ENCODE peak calls at places on chromosomes 11 and 22, in four cellular contexts. One of them, this sample, is unnamed. For H3K4me1, the result is how much of the 10 kb centered on the place peaks cover.

GRCh38 chr22:46079861-46080821 is 70.2 kb upstream of the PPARA start:
- DNase-seq in tibial artery: peak
- DNase-seq in Peyer's patch: peak
- DNase-seq in psoas muscle: peak
- DNase-seq in this sample: peak

GRCh38 chr22:26287382-26288228 is 118.3 kb downstream of the SEZ6L start:
- DNase-seq in tibial artery: no peak
- DNase-seq in psoas muscle: no peak
- DNase-seq in Peyer's patch: no peak
- DNase-seq in this sample: no peak

GRCh38 chr11:116990061-116990473 is 108.2 kb downstream of the SIK3 start:
- DNase-seq in psoas muscle: no peak
- DNase-seq in tibial artery: no peak
- DNase-seq in Peyer's patch: no peak
- DNase-seq in this sample: peak

GRCh38 chr11:118364956-118365615 is 5.7 kb downstream of the UBE4A start:
- DNase-seq in tibial artery: no peak
- DNase-seq in Peyer's patch: no peak
- DNase-seq in psoas muscle: no peak
- DNase-seq in this sample: no peak

GRCh38 chr22:25420925-25421904 is 143.3 kb upstream of the GRK3 start:
- DNase-seq in Peyer's patch: no peak
- DNase-seq in tibial artery: no peak
- DNase-seq in psoas muscle: no peak
- DNase-seq in this sample: no peak

GRCh38 chr11:31601635-31602282 is 92.2 kb downstream of the ELP4 start:
- DNase-seq in psoas muscle: no peak
- DNase-seq in tibial artery: no peak
- DNase-seq in Peyer's patch: no peak
- DNase-seq in this sample: no peak

GRCh38 chr11:131943296-131943695 is 572.9 kb downstream of the NTM start:
- DNase-seq in Peyer's patch: no peak
- DNase-seq in tibial artery: no peak
- DNase-seq in psoas muscle: no peak
- DNase-seq in this sample: no peak

GRCh38 chr22:19607198-19608113 is 83.2 kb upstream of the CLDN5 start:
- DNase-seq in tibial artery: no peak
- DNase-seq in Peyer's patch: peak
- DNase-seq in psoas muscle: peak
- DNase-seq in this sample: peak

GRCh38 chr11:130141561-130142341 is 17.8 kb upstream of the ST14 start:
- DNase-seq in Peyer's patch: no peak
- DNase-seq in psoas muscle: no peak
- DNase-seq in tibial artery: no peak
- DNase-seq in this sample: no peak

GRCh38 chr11:79336740-79337517 is 103.9 kb downstream of the TENM4 start:
- DNase-seq in Peyer's patch: no peak
- DNase-seq in psoas muscle: no peak
- DNase-seq in tibial artery: no peak
- DNase-seq in this sample: no peak

GRCh38 chr11:124970925-124971324 is 16.9 kb downstream of the CCDC15 start:
- DNase-seq in Peyer's patch: no peak
- DNase-seq in psoas muscle: no peak
- DNase-seq in tibial artery: no peak
- DNase-seq in this sample: no peak

GRCh38 chr11:79189055-79189454 is 251.8 kb downstream of the TENM4 start:
- DNase-seq in Peyer's patch: no peak
- DNase-seq in tibial artery: no peak
- DNase-seq in psoas muscle: no peak
- DNase-seq in this sample: no peak

GRCh38 chr11:62705401-62705800 is 1.8 kb downstream of the BSCL2 start:
- DNase-seq in psoas muscle: no peak
- DNase-seq in tibial artery: no peak
- DNase-seq in Peyer's patch: no peak
- DNase-seq in this sample: peak

GRCh38 chr11:72085836-72086475 is 5.3 kb downstream of the LRRC51 start:
- DNase-seq in psoas muscle: no peak
- DNase-seq in Peyer's patch: no peak
- DNase-seq in tibial artery: no peak
- DNase-seq in this sample: no peak

GRCh38 chr11:68211546-68211945 is 1.6 kb downstream of the KMT5B start:
- DNase-seq in Peyer's patch: peak
- DNase-seq in psoas muscle: no peak
- DNase-seq in tibial artery: no peak
- DNase-seq in this sample: peak

GRCh38 chr22:28799834-28800307 is 498 bp downstream of the XBP1 start:
- DNase-seq in psoas muscle: peak
- DNase-seq in tibial artery: peak
- DNase-seq in Peyer's patch: peak
- DNase-seq in this sample: peak

GRCh38 chr11:69772646-69773045 is 2.5 kb downstream of the FGF4 start:
- DNase-seq in Peyer's patch: no peak
- DNase-seq in tibial artery: no peak
- DNase-seq in psoas muscle: no peak
- DNase-seq in this sample: no peak

GRCh38 chr22:27115816-27116256 is 458.4 kb downstream of the MIAT start:
- DNase-seq in tibial artery: peak
- DNase-seq in Peyer's patch: no peak
- DNase-seq in psoas muscle: no peak
- DNase-seq in this sample: peak

DNA sequence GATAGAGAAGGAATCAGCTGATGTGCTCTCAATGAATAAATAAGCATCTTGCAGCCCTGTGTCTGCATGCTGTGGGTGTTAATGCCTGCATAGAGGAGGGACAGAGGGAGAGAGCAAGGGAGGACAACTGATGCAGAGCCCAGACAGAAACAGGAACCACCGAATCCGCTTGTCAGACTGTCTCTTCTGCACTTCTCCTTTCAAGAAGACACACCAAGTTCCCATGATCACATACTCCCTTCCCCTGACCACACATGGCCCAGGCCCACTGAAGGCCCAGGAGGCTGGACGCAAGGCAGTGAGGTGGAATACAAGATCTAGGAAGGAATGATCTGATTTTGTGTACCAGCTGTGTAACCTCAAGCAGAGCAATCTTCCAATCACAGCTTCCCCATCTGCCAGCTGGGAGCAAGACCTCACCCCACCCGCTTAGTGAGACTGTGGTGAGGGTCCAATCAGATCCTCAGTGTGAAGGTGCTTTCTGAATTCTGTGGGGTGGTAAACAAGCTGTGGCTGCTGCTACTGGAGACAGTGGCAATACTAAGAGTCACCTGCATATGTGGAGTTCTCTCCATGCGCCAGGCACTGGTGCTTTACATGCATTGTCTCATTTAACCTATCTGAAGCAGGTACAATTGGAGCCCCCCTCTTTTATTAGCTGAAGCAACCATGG is 50.5 kb downstream of the CWC15 start:
- DNase-seq in tibial artery: no peak
- DNase-seq in psoas muscle: no peak
- DNase-seq in Peyer's patch: no peak
- DNase-seq in this sample: peak
- H3K4me1 ChIP-seq in tibial artery: under half
- H3K4me1 ChIP-seq in psoas muscle: under half
- H3K4me1 ChIP-seq in Peyer's patch: under half
- H3K4me1 ChIP-seq in this sample: under half

GRCh38 chr11:84990141-84990540 is 637.0 kb downstream of the DLG2 start:
- DNase-seq in Peyer's patch: no peak
- DNase-seq in tibial artery: no peak
- DNase-seq in psoas muscle: no peak
- DNase-seq in this sample: no peak

DNA sequence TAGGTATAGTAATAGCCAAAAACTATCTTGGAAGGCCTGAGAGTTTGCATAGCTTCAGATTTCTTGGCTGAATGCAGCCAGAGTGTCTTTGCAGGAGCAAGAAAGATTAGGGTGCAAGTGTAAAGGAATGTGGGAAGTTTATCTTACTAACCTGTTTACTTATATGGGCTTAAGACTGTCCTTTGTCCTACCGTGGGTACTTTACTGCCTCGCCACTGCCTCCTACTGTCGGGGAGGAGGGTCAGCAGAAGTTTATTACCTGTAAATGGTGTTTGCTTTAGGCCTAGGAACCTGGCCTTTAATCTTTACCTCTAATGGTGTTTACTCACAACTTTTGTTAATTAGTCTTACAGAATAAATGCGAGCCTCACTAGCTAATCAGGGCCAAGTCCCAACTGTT is 633.8 kb downstream of the DLG2 start:
- DNase-seq in psoas muscle: no peak
- DNase-seq in tibial artery: no peak
- DNase-seq in Peyer's patch: no peak
- DNase-seq in this sample: no peak
- TF ChIP-seq CTCF in psoas muscle: no peak
- TF ChIP-seq CTCF in tibial artery: no peak
- TF ChIP-seq CTCF in Peyer's patch: no peak
- TF ChIP-seq CTCF in this sample: no peak

GRCh38 chr11:6612008-6612815 is at the start of gene TAF10:
- DNase-seq in Peyer's patch: peak
- DNase-seq in tibial artery: peak
- DNase-seq in psoas muscle: peak
- DNase-seq in this sample: peak

GRCh38 chr11:6611092-6612007 is 666 bp downstream of the TAF10 start:
- DNase-seq in psoas muscle: peak
- DNase-seq in tibial artery: peak
- DNase-seq in Peyer's patch: no peak
- DNase-seq in this sample: peak

GRCh38 chr11:6608726-6609501 is 3.1 kb downstream of the TAF10 start:
- DNase-seq in psoas muscle: no peak
- DNase-seq in Peyer's patch: no peak
- DNase-seq in tibial artery: peak
- DNase-seq in this sample: no peak

GRCh38 chr11:6609502-6610015 is 2.5 kb downstream of the TAF10 start:
- DNase-seq in Peyer's patch: no peak
- DNase-seq in tibial artery: no peak
- DNase-seq in psoas muscle: no peak
- DNase-seq in this sample: no peak

DNA sequence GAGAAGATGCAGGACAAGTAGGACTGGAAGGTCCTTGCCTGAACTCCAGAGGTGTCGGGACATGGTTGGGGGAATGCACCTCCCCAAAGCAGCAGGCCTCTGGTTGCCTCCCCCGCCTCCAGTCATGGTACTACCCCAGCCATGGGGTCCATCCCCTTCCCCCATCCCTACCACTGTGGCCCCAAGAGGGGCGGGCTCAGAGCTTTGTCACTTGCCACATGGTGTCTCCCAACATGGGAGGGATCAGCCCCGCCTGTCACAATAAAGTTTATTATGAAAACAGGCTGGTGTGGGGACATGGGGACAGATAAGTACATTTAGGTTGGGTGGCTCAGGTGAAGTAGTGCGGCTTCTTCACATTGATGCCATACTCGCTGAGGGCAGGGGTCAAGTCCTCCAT is 1.4 kb downstream of the TAF10 start:
- DNase-seq in tibial artery: peak
- DNase-seq in psoas muscle: no peak
- DNase-seq in Peyer's patch: no peak
- DNase-seq in this sample: no peak
- H3K4me1 ChIP-seq in tibial artery: half or more
- H3K4me1 ChIP-seq in psoas muscle: under half
- H3K4me1 ChIP-seq in Peyer's patch: under half
- H3K4me1 ChIP-seq in this sample: under half

GRCh38 chr11:119843760-119844330 is 114.8 kb upstream of the NECTIN1 start:
- DNase-seq in Peyer's patch: no peak
- DNase-seq in tibial artery: no peak
- DNase-seq in psoas muscle: no peak
- DNase-seq in this sample: no peak

GRCh38 chr11:119845756-119846155 is 116.8 kb upstream of the NECTIN1 start:
- DNase-seq in tibial artery: no peak
- DNase-seq in psoas muscle: no peak
- DNase-seq in Peyer's patch: no peak
- DNase-seq in this sample: no peak

GRCh38 chr11:119844808-119845207 is 115.8 kb upstream of the NECTIN1 start:
- DNase-seq in psoas muscle: no peak
- DNase-seq in tibial artery: no peak
- DNase-seq in Peyer's patch: no peak
- DNase-seq in this sample: no peak

GRCh38 chr11:119846374-119846773 is 117.4 kb upstream of the NECTIN1 start:
- DNase-seq in psoas muscle: no peak
- DNase-seq in Peyer's patch: no peak
- DNase-seq in tibial artery: no peak
- DNase-seq in this sample: no peak

DNA sequence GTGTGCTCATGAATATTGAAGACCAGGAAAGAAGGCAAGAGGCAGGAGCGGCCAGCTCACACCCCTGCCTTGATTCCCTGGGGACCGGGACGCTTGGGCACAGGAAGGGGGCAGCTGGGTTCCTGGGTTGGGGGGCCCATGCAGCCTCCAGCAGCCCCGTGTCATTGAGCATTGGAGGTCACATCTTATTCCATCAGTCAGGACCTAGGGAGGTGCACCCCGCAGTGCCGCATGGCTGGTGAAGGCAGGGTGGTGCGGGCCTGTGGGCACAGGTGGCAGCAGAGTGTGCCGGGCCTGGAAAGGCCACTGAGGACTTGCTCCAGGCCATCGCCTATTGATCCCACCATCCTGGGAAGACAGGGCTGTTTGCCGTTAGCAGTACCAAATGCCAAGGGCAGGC is 116.3 kb upstream of the NECTIN1 start:
- DNase-seq in Peyer's patch: no peak
- DNase-seq in psoas muscle: no peak
- DNase-seq in tibial artery: no peak
- DNase-seq in this sample: no peak
- TF ChIP-seq CTCF in Peyer's patch: no peak
- TF ChIP-seq CTCF in psoas muscle: no peak
- TF ChIP-seq CTCF in tibial artery: no peak
- TF ChIP-seq CTCF in this sample: no peak

GRCh38 chr11:102144357-102145342 is 34.4 kb downstream of the YAP1 start:
- DNase-seq in tibial artery: peak
- DNase-seq in psoas muscle: no peak
- DNase-seq in Peyer's patch: no peak
- DNase-seq in this sample: peak
- H3K4me1 ChIP-seq in tibial artery: under half
- H3K4me1 ChIP-seq in psoas muscle: half or more
- H3K4me1 ChIP-seq in Peyer's patch: under half
- H3K4me1 ChIP-seq in this sample: under half

DNA sequence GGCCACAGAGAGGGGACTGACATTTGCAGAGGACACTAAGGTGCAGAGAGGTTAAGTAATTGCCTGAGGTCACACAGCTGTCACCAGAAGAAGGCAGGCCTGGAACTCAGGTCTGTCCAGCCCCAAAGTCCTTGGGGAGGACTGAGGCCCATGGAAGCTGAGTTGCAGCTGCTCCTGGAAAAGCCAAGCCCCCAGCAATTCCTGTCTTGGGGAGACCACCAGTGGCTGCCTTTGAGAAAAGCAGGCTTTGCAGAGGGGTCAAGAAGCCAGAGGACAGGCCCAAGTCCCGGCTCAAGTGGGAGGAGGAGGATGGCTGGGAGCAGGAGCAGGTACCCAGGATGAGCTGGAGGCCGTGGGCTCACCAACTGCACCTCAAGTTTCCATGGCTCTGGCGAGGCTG is 3.4 kb downstream of the NFAM1 start:
- DNase-seq in psoas muscle: no peak
- DNase-seq in Peyer's patch: no peak
- DNase-seq in tibial artery: no peak
- DNase-seq in this sample: no peak
- TF ChIP-seq CTCF in psoas muscle: no peak
- TF ChIP-seq CTCF in Peyer's patch: no peak
- TF ChIP-seq CTCF in tibial artery: no peak
- TF ChIP-seq CTCF in this sample: no peak

This sample was measured in body of pancreas.